ENCODE peak calls at places on chromosomes 16 and 17, in ten cellular contexts. H, W, C, D, Z, S, N, J, R and X are unnamed samples.

GRCh38 chr17:32323784-32324590 is 18.0 kb downstream of the C17orf75 start:
- DNase-seq in H (peak), W (peak), C (no peak), D (peak), Z (no peak), S (no peak), N (peak), J (peak), R (peak), X (peak)

GRCh38 chr16:85395207-85395912 is 217.8 kb upstream of the GSE1 start:
- DNase-seq in H (no peak), W (peak), C (no peak), D (peak), Z (no peak), S (peak), N (peak), J (peak), R (peak), X (peak)

GRCh38 chr17:5864910-5865657 is 205.1 kb upstream of the WSCD1 start:
- DNase-seq in H (no peak), W (no peak), C (no peak), D (no peak), Z (no peak), S (no peak), N (no peak), J (no peak), R (no peak), X (no peak)

GRCh38 chr16:76970087-76970744 is 220.8 kb upstream of the MON1B start:
- DNase-seq in H (no peak), W (peak), C (no peak), D (no peak), Z (no peak), S (no peak), N (no peak), J (no peak), R (no peak), X (no peak)

GRCh38 chr17:44502598-44503079 is 567 bp downstream of the GPATCH8 start:
- DNase-seq in H (no peak), W (no peak), C (no peak), D (no peak), Z (no peak), S (peak), N (peak), J (no peak), R (no peak), X (peak)

GRCh38 chr16:90035902-90036301 is 16.6 kb upstream of the DBNDD1 start:
- DNase-seq in H (no peak), W (no peak), C (no peak), D (no peak), Z (no peak), S (no peak), N (no peak), J (no peak), R (no peak), X (no peak)

GRCh38 chr16:56513972-56514371 is 5.9 kb downstream of the BBS2 start:
- DNase-seq in H (peak), W (peak), C (no peak), D (peak), Z (peak), S (peak), N (peak), J (peak), R (peak), X (peak)

GRCh38 chr16:85851034-85851780 is 47.8 kb upstream of the IRF8 start:
- DNase-seq in H (no peak), W (peak), C (no peak), D (no peak), Z (no peak), S (no peak), N (no peak), J (no peak), R (peak), X (no peak)

GRCh38 chr16:46885960-46886763 is 2.0 kb downstream of the GPT2 start:
- DNase-seq in H (no peak), W (no peak), C (no peak), D (no peak), Z (no peak), S (no peak), N (no peak), J (no peak), R (no peak), X (peak)

GRCh38 chr17:77814091-77814772 is 144.3 kb upstream of the TNRC6C start:
- DNase-seq in H (no peak), W (no peak), C (no peak), D (no peak), Z (no peak), S (no peak), N (no peak), J (no peak), R (no peak), X (no peak)

GRCh38 chr16:30541502-30542329 is 7.1 kb upstream of the ZNF747 start:
- DNase-seq in H (no peak), W (peak), C (no peak), D (peak), Z (no peak), S (no peak), N (peak), J (no peak), R (no peak), X (peak)

GRCh38 chr17:48646183-48647102 is 20.3 kb upstream of the HOXB9 start:
- DNase-seq in H (peak), W (peak), C (no peak), D (peak), Z (no peak), S (peak), N (peak), J (peak), R (no peak), X (no peak)

GRCh38 chr16:84648595-84649510 is 542 bp downstream of the KLHL36 start:
- DNase-seq in H (peak), W (no peak), C (no peak), D (peak), Z (peak), S (no peak), N (no peak), J (peak), R (no peak), X (no peak)

GRCh38 chr17:31744541-31744951 is 114.5 kb downstream of the COPRS start:
- DNase-seq in H (no peak), W (no peak), C (no peak), D (no peak), Z (no peak), S (no peak), N (no peak), J (no peak), R (no peak), X (no peak)

GRCh38 chr17:82981141-82981540 is 98.3 kb upstream of the METRNL start:
- DNase-seq in H (no peak), W (no peak), C (no peak), D (no peak), Z (no peak), S (no peak), N (no peak), J (no peak), R (peak), X (no peak)

GRCh38 chr17:61520897-61521296 is 68.7 kb downstream of the TBX4 start:
- DNase-seq in H (no peak), W (no peak), C (no peak), D (no peak), Z (no peak), S (no peak), N (no peak), J (no peak), R (no peak), X (no peak)

GRCh38 chr16:82671743-82672142 is 45.0 kb downstream of the CDH13 start:
- DNase-seq in H (peak), W (no peak), C (no peak), D (no peak), Z (no peak), S (no peak), N (no peak), J (peak), R (no peak), X (no peak)

GRCh38 chr16:83956336-83957289 is 3.6 kb downstream of the OSGIN1 start:
- DNase-seq in H (peak), W (peak), C (peak), D (peak), Z (peak), S (peak), N (peak), J (peak), R (peak), X (peak)